ENCODE peak calls at places on chromosomes 2 and 18, in six cellular contexts. P is neural crest cell, O is neural progenitor cell, G is caudate nucleus, R is right cardiac atrium, B is A549. H is an unnamed sample.
A peak's percentile ranks its signal among the peaks of the same experiment; 100 is the strongest.

GRCh38 chr18:67242001-67242400 is 274.5 kb downstream of the DSEL start:
- DNase-seq in P (no peak), R (no peak), G (no peak), O (no peak), B (no peak), H (no peak)

GRCh38 chr2:233598952-233599351 is 18.5 kb upstream of the UGT1A8 start:
- DNase-seq in P (no peak), G (no peak), B (no peak), O (no peak), R (no peak), H (no peak)

GRCh38 chr2:102703748-102704147 is 58.1 kb upstream of the TMEM182 start:
- DNase-seq in O (peak; percentile 31), G (no peak), R (no peak), P (no peak), B (peak; percentile 55), H (peak; percentile 39)

GRCh38 chr18:43396266-43396665 is 119.0 kb upstream of the SYT4 start:
- DNase-seq in P (no peak), R (no peak), B (peak; percentile 5), G (no peak), O (peak; percentile 38), H (no peak)

GRCh38 chr18:50662177-50662576 is 102.3 kb downstream of the MAPK4 start:
- DNase-seq in O (peak; percentile 47), R (no peak), B (peak; percentile 36), G (no peak), P (no peak), H (no peak)

GRCh38 chr2:179234658-179235240 is 29.9 kb downstream of the SESTD1 start:
- DNase-seq in R (no peak), O (no peak), G (no peak), P (no peak), B (no peak), H (no peak)

GRCh38 chr2:241612156-241613017 is 24.6 kb downstream of the THAP4 start:
- DNase-seq in B (no peak), O (no peak), G (no peak), R (no peak), P (no peak), H (no peak)

GRCh38 chr2:195434346-195434745 is 222.7 kb upstream of the SLC39A10 start:
- DNase-seq in G (no peak), B (no peak), O (no peak), R (no peak), P (no peak), H (no peak)

GRCh38 chr2:204012081-204012653 is 75.6 kb downstream of the ICOS start:
- DNase-seq in R (no peak), O (no peak), G (peak; percentile 4), P (no peak), B (no peak), H (no peak)